ENCODE peak calls at places on chromosomes 3 and 15, in eight cellular contexts. One of them, this sample, is unnamed.

GRCh38 chr3:38623539-38623938 is 25.9 kb downstream of the SCN5A start:
- DNase-seq in ovary: no peak
- DNase-seq in lower leg skin: no peak
- DNase-seq in heart left ventricle: no peak
- DNase-seq in H54: no peak
- DNase-seq in tibial nerve: no peak
- DNase-seq in GM12892: no peak
- DNase-seq in transverse colon: no peak
- DNase-seq in this sample: no peak

GRCh38 chr3:9703736-9704342 is at the start of gene CPNE9:
- DNase-seq in tibial nerve: no peak
- DNase-seq in heart left ventricle: no peak
- DNase-seq in ovary: no peak
- DNase-seq in H54: no peak
- DNase-seq in lower leg skin: no peak
- DNase-seq in transverse colon: no peak
- DNase-seq in GM12892: no peak
- DNase-seq in this sample: no peak

GRCh38 chr3:58630081-58630709 is 36.4 kb downstream of the FAM3D start:
- DNase-seq in ovary: peak; percentile 82
- DNase-seq in lower leg skin: peak; percentile 65
- DNase-seq in tibial nerve: peak; percentile 85
- DNase-seq in H54: peak; percentile 47
- DNase-seq in heart left ventricle: no peak
- DNase-seq in transverse colon: peak; percentile 78
- DNase-seq in GM12892: peak; percentile 37
- DNase-seq in this sample: peak; percentile 66

GRCh38 chr3:71064288-71064975 is 519.1 kb downstream of the FOXP1 start:
- DNase-seq in lower leg skin: no peak
- DNase-seq in heart left ventricle: no peak
- DNase-seq in tibial nerve: no peak
- DNase-seq in GM12892: no peak
- DNase-seq in ovary: peak; percentile 66
- DNase-seq in H54: peak; percentile 25
- DNase-seq in transverse colon: peak; percentile 62
- DNase-seq in this sample: peak; percentile 57

GRCh38 chr3:188646592-188646991 is 492.6 kb downstream of the LPP start:
- DNase-seq in GM12892: no peak
- DNase-seq in heart left ventricle: no peak
- DNase-seq in transverse colon: no peak
- DNase-seq in lower leg skin: no peak
- DNase-seq in H54: no peak
- DNase-seq in ovary: no peak
- DNase-seq in tibial nerve: no peak
- DNase-seq in this sample: no peak

GRCh38 chr3:110533089-110533488 is 538.5 kb upstream of the NECTIN3 start:
- DNase-seq in heart left ventricle: no peak
- DNase-seq in lower leg skin: no peak
- DNase-seq in transverse colon: no peak
- DNase-seq in GM12892: no peak
- DNase-seq in tibial nerve: no peak
- DNase-seq in ovary: no peak
- DNase-seq in H54: no peak
- DNase-seq in this sample: no peak

GRCh38 chr3:140242818-140243276 is 307.9 kb downstream of the CLSTN2 start:
- DNase-seq in lower leg skin: no peak
- DNase-seq in tibial nerve: no peak
- DNase-seq in heart left ventricle: no peak
- DNase-seq in H54: no peak
- DNase-seq in transverse colon: no peak
- DNase-seq in ovary: no peak
- DNase-seq in GM12892: no peak
- DNase-seq in this sample: no peak

GRCh38 chr3:157542711-157543485 is 39.7 kb upstream of the VEPH1 start:
- DNase-seq in GM12892: no peak
- DNase-seq in ovary: no peak
- DNase-seq in lower leg skin: peak; percentile 77
- DNase-seq in tibial nerve: peak; percentile 62
- DNase-seq in heart left ventricle: peak; percentile 79
- DNase-seq in H54: peak; percentile 75
- DNase-seq in transverse colon: peak; percentile 83
- DNase-seq in this sample: peak; percentile 81

GRCh38 chr15:82851981-82852511 is 42.6 kb downstream of the WHAMM start:
- DNase-seq in H54: peak; percentile 61
- DNase-seq in ovary: no peak
- DNase-seq in heart left ventricle: no peak
- DNase-seq in transverse colon: no peak
- DNase-seq in tibial nerve: no peak
- DNase-seq in GM12892: no peak
- DNase-seq in lower leg skin: no peak
- DNase-seq in this sample: peak; percentile 16

DNA sequence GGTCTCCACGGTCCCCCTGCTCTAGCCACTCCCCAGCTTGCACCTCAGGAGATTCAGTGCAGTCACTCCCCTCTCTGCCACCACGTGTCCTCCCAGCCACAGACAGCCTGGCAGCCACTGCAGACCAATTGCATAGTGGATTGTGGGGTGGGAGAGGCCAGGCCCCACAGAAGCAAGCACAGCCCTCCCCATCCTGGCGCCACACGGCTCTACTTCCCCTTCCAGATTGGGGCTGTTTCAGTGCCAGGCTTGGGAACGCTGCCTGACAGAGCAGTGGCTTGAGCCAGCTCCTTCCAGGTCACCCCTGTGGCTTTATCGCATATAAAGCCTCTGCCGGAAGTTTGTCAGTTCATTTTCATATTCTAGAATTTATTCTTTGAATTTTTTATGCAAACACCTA is 90.7 kb downstream of the TMEM266 start:
- DNase-seq in transverse colon: peak; percentile 14
- DNase-seq in lower leg skin: no peak
- DNase-seq in heart left ventricle: no peak
- DNase-seq in ovary: no peak
- DNase-seq in H54: no peak
- DNase-seq in tibial nerve: no peak
- DNase-seq in GM12892: no peak
- DNase-seq in this sample: peak; percentile 69
- TF ChIP-seq POLR2A in transverse colon: no peak
- TF ChIP-seq POLR2A in lower leg skin: no peak
- TF ChIP-seq POLR2A in heart left ventricle: no peak
- TF ChIP-seq POLR2A in ovary: no peak
- TF ChIP-seq POLR2A in H54: no peak
- TF ChIP-seq POLR2A in tibial nerve: no peak
- TF ChIP-seq POLR2A in GM12892: no peak
- TF ChIP-seq POLR2A in this sample: no peak

GRCh38 chr3:13582366-13583250 is 33.7 kb downstream of the FBLN2 start:
- DNase-seq in H54: no peak
- DNase-seq in ovary: no peak
- DNase-seq in heart left ventricle: no peak
- DNase-seq in transverse colon: no peak
- DNase-seq in GM12892: no peak
- DNase-seq in lower leg skin: no peak
- DNase-seq in tibial nerve: no peak
- DNase-seq in this sample: no peak

GRCh38 chr3:13579089-13579488 is 30.2 kb downstream of the FBLN2 start:
- DNase-seq in H54: no peak
- DNase-seq in transverse colon: no peak
- DNase-seq in GM12892: no peak
- DNase-seq in heart left ventricle: no peak
- DNase-seq in lower leg skin: no peak
- DNase-seq in tibial nerve: no peak
- DNase-seq in ovary: no peak
- DNase-seq in this sample: no peak

GRCh38 chr3:13581485-13582365 is 32.8 kb downstream of the FBLN2 start:
- DNase-seq in ovary: no peak
- DNase-seq in H54: peak; percentile 57
- DNase-seq in GM12892: no peak
- DNase-seq in heart left ventricle: no peak
- DNase-seq in transverse colon: no peak
- DNase-seq in tibial nerve: no peak
- DNase-seq in lower leg skin: no peak
- DNase-seq in this sample: no peak

GRCh38 chr3:13578246-13578645 is 29.3 kb downstream of the FBLN2 start:
- DNase-seq in H54: no peak
- DNase-seq in ovary: no peak
- DNase-seq in lower leg skin: no peak
- DNase-seq in tibial nerve: no peak
- DNase-seq in GM12892: no peak
- DNase-seq in transverse colon: no peak
- DNase-seq in heart left ventricle: no peak
- DNase-seq in this sample: no peak

GRCh38 chr3:13580256-13581023 is 31.5 kb downstream of the FBLN2 start:
- DNase-seq in tibial nerve: no peak
- DNase-seq in heart left ventricle: no peak
- DNase-seq in lower leg skin: no peak
- DNase-seq in ovary: no peak
- DNase-seq in transverse colon: no peak
- DNase-seq in H54: no peak
- DNase-seq in GM12892: no peak
- DNase-seq in this sample: no peak
- TF ChIP-seq POLR2A in tibial nerve: no peak
- TF ChIP-seq POLR2A in heart left ventricle: no peak
- TF ChIP-seq POLR2A in lower leg skin: no peak
- TF ChIP-seq POLR2A in ovary: no peak
- TF ChIP-seq POLR2A in transverse colon: no peak
- TF ChIP-seq POLR2A in H54: no peak
- TF ChIP-seq POLR2A in GM12892: no peak
- TF ChIP-seq POLR2A in this sample: no peak

DNA sequence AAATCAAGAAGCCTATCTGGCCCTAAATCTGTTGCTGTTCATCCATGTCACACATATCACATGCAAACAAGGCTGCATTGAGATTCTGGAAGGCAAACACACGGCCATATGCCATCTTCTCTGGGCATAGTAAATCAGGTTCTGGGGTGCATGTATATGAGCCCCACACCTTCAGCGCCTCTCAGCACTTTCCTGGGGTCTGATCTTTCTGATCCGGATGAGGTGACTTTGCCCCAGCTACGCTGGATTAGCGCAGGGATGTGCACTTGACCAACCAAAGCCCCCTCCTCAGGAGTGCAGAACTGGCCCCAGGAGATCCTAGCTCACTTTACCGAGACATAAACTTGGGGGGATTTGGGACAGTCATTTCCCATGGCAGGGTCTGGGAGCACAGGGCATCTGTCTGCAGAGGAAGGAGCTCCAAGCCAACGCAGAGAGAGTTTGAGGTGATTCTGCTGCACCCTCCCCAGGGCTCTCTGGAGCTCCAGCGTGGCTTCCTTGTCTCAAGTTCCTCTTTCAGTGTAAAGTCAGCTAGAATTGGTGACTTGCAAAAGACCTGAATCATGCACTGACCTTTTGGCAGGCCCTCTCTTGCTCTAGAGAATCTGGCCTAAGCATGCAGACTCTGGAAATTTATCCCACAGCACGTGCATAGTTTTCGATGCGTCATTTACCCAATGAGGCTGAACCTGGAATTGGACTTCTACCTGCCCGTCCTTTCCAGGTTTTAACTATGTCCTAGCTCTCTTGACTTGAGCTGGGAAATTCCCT is 63.5 kb upstream of the KLF13 start:
- DNase-seq in tibial nerve: no peak
- DNase-seq in H54: no peak
- DNase-seq in GM12892: peak; percentile 56
- DNase-seq in heart left ventricle: no peak
- DNase-seq in ovary: peak; percentile 10
- DNase-seq in lower leg skin: peak; percentile 61
- DNase-seq in transverse colon: peak; percentile 57
- DNase-seq in this sample: peak; percentile 30
- TF ChIP-seq POLR2A in tibial nerve: no peak
- TF ChIP-seq POLR2A in H54: no peak
- TF ChIP-seq POLR2A in GM12892: peak; percentile 63
- TF ChIP-seq POLR2A in heart left ventricle: no peak
- TF ChIP-seq POLR2A in ovary: no peak
- TF ChIP-seq POLR2A in lower leg skin: no peak
- TF ChIP-seq POLR2A in transverse colon: no peak
- TF ChIP-seq POLR2A in this sample: no peak

GRCh38 chr3:45688882-45689786 is at the start of gene SACM1L:
- DNase-seq in H54: peak; percentile 77
- DNase-seq in tibial nerve: peak; percentile 97
- DNase-seq in GM12892: peak; percentile 60
- DNase-seq in heart left ventricle: peak; percentile 98
- DNase-seq in lower leg skin: peak; percentile 97
- DNase-seq in ovary: peak; percentile 96
- DNase-seq in transverse colon: peak; percentile 99
- DNase-seq in this sample: peak; percentile 98
- TF ChIP-seq POLR2A in H54: peak; percentile 93
- TF ChIP-seq POLR2A in tibial nerve: peak; percentile 58
- TF ChIP-seq POLR2A in GM12892: peak; percentile 74
- TF ChIP-seq POLR2A in heart left ventricle: no peak
- TF ChIP-seq POLR2A in lower leg skin: no peak
- TF ChIP-seq POLR2A in ovary: no peak
- TF ChIP-seq POLR2A in transverse colon: peak; percentile 94
- TF ChIP-seq POLR2A in this sample: no peak

DNA sequence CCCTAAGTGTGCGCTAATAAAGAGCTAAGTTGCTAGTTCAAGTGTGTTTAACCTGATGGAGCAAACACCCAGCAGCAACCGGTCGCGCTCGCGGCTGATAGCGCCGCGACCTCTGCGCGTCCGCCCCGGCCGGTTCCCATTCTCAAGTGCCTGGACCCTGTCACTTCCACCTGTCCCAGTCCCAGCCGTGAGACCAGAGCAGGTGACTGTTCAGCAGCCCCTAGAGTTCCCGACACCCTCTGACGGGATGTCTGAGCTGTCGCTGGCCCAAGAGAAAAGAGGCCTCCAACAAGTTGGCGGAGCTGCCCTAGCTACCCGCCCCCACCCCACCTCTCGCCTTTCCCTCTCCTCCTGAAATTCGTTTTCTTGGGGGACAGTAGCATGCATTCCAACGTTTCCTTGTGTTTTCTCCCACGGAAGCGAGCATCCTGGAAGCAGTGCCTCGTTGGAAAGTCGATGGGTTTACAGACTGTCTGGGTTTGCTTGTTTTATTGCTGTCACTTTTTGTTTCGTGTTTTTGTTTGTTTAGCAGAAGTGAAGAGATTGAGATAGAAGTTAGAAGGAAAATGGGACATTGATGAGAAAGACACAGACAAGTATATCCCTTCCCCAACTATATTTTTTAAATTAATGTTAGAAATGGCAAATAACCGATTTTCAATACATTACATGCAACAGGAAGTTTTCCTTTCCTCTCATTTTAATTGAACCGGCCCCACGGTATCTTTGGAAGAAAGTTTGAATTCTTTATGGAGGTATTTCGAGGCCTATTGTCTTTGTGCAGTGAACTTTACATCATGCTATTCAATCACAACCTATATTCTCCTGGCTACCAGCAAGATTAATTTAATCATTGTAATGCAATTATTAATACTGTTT is 3.2 kb upstream of the MECOM start:
- DNase-seq in transverse colon: no peak
- DNase-seq in GM12892: no peak
- DNase-seq in heart left ventricle: no peak
- DNase-seq in H54: no peak
- DNase-seq in tibial nerve: no peak
- DNase-seq in ovary: no peak
- DNase-seq in lower leg skin: no peak
- DNase-seq in this sample: peak; percentile 58
- TF ChIP-seq POLR2A in transverse colon: no peak
- TF ChIP-seq POLR2A in GM12892: no peak
- TF ChIP-seq POLR2A in heart left ventricle: no peak
- TF ChIP-seq POLR2A in H54: no peak
- TF ChIP-seq POLR2A in tibial nerve: no peak
- TF ChIP-seq POLR2A in ovary: no peak
- TF ChIP-seq POLR2A in lower leg skin: no peak
- TF ChIP-seq POLR2A in this sample: no peak

GRCh38 chr3:153052096-153052460 is 109.9 kb upstream of the RAP2B start:
- DNase-seq in transverse colon: peak; percentile 27
- DNase-seq in tibial nerve: no peak
- DNase-seq in H54: no peak
- DNase-seq in ovary: no peak
- DNase-seq in GM12892: no peak
- DNase-seq in lower leg skin: peak; percentile 42
- DNase-seq in heart left ventricle: no peak
- DNase-seq in this sample: peak; percentile 47
- TF ChIP-seq POLR2A in transverse colon: no peak
- TF ChIP-seq POLR2A in tibial nerve: no peak
- TF ChIP-seq POLR2A in H54: no peak
- TF ChIP-seq POLR2A in ovary: no peak
- TF ChIP-seq POLR2A in GM12892: no peak
- TF ChIP-seq POLR2A in lower leg skin: no peak
- TF ChIP-seq POLR2A in heart left ventricle: no peak
- TF ChIP-seq POLR2A in this sample: no peak